ENCODE peak calls at places on chromosomes 5 and 9, in six cellular contexts. F is epithelial cell of prostate, X is NCI-H2029, U is HFF-Myc, D is BJ, A is COR-L47. Q is an unnamed sample.

GRCh38 chr9:127608104-127608966 is 3.7 kb upstream of the STXBP1 start:
- DNase-seq in A (peak; percentile 93), F (no peak), X (peak; percentile 88), D (no peak), U (no peak), Q (peak; percentile 87)

GRCh38 chr5:68196876-68197275 is 18.7 kb upstream of the PIK3R1 start:
- DNase-seq in A (no peak), F (no peak), X (no peak), U (no peak), D (no peak), Q (no peak)

GRCh38 chr9:78031826-78032598 is 401 bp upstream of the GNAQ start:
- DNase-seq in F (peak; percentile 67), U (peak; percentile 66), A (peak; percentile 87), X (peak; percentile 93), D (peak; percentile 54), Q (peak; percentile 92)

GRCh38 chr5:14168139-14168792 is 25.1 kb downstream of the TRIO start:
- DNase-seq in A (no peak), U (no peak), X (no peak), D (no peak), F (no peak), Q (peak; percentile 63)

GRCh38 chr5:38551020-38552017 is 5.1 kb downstream of the LIFR start:
- DNase-seq in F (no peak), A (peak; percentile 15), X (peak; percentile 41), D (no peak), U (peak; percentile 31), Q (peak; percentile 88)

GRCh38 chr9:88268886-88269285 is 119.4 kb upstream of the SPIN1 start:
- DNase-seq in X (no peak), D (no peak), A (no peak), F (no peak), U (no peak), Q (no peak)

GRCh38 chr5:7897014-7897600 is 28.2 kb downstream of the MTRR start:
- DNase-seq in X (peak; percentile 7), U (peak; percentile 37), A (no peak), D (no peak), F (no peak), Q (no peak)

GRCh38 chr9:137431416-137431931 is 8.3 kb downstream of the NOXA1 start:
- DNase-seq in F (no peak), A (no peak), D (no peak), X (no peak), U (no peak), Q (no peak)

GRCh38 chr9:81588148-81588874 is 101.0 kb downstream of the TLE1 start:
- DNase-seq in U (no peak), F (peak; percentile 64), D (peak; percentile 28), X (peak; percentile 85), A (peak; percentile 34), Q (peak; percentile 42)

GRCh38 chr5:132272341-132273210 is 15.1 kb downstream of the PDLIM4 start:
- DNase-seq in U (no peak), F (no peak), A (peak; percentile 10), D (no peak), X (peak; percentile 47), Q (peak; percentile 9)

Q was measured in NCI-H510A treated with DMSO at 0.1 percent for 48 hours.